ENCODE peak calls at places on chromosome 20, in seven cellular contexts. One of them, this sample, is unnamed.

GRCh38 chr20:59825563-59825920 is 107.9 kb downstream of the SYCP2 start:
- DNase-seq in GM03348: no peak
- DNase-seq in C1 segment of cervical spinal cord: no peak
- DNase-seq in CD8-positive, alpha-beta memory T cell: no peak
- DNase-seq in HCEC 1CT: no peak
- DNase-seq in NCI-H2081 treated with DMSO at 0.1 percent for 48 hours: no peak
- DNase-seq in activated effector memory CD4-positive, alpha-beta T cell treated with Interleukin-2 at 50 U/mL for 16 hours: no peak
- DNase-seq in this sample: no peak

GRCh38 chr20:20327756-20328155 is 40.1 kb upstream of the INSM1 start:
- DNase-seq in GM03348: no peak
- DNase-seq in C1 segment of cervical spinal cord: no peak
- DNase-seq in CD8-positive, alpha-beta memory T cell: no peak
- DNase-seq in HCEC 1CT: peak; percentile 53
- DNase-seq in NCI-H2081 treated with DMSO at 0.1 percent for 48 hours: no peak
- DNase-seq in activated effector memory CD4-positive, alpha-beta T cell treated with Interleukin-2 at 50 U/mL for 16 hours: no peak
- DNase-seq in this sample: no peak

GRCh38 chr20:53899351-53900167 is 170.8 kb downstream of the BCAS1 start:
- DNase-seq in GM03348: peak; percentile 55
- DNase-seq in C1 segment of cervical spinal cord: no peak
- DNase-seq in CD8-positive, alpha-beta memory T cell: peak; percentile 40
- DNase-seq in HCEC 1CT: peak; percentile 95
- DNase-seq in NCI-H2081 treated with DMSO at 0.1 percent for 48 hours: no peak
- DNase-seq in activated effector memory CD4-positive, alpha-beta T cell treated with Interleukin-2 at 50 U/mL for 16 hours: peak; percentile 68
- DNase-seq in this sample: peak; percentile 61

GRCh38 chr20:37313546-37314091 is 24.2 kb downstream of the MANBAL start:
- DNase-seq in GM03348: no peak
- DNase-seq in C1 segment of cervical spinal cord: no peak
- DNase-seq in CD8-positive, alpha-beta memory T cell: no peak
- DNase-seq in HCEC 1CT: no peak
- DNase-seq in NCI-H2081 treated with DMSO at 0.1 percent for 48 hours: no peak
- DNase-seq in activated effector memory CD4-positive, alpha-beta T cell treated with Interleukin-2 at 50 U/mL for 16 hours: no peak
- DNase-seq in this sample: no peak

GRCh38 chr20:611843-612185 is 1.7 kb upstream of the TCF15 start:
- DNase-seq in GM03348: no peak
- DNase-seq in C1 segment of cervical spinal cord: no peak
- DNase-seq in CD8-positive, alpha-beta memory T cell: no peak
- DNase-seq in HCEC 1CT: no peak
- DNase-seq in NCI-H2081 treated with DMSO at 0.1 percent for 48 hours: no peak
- DNase-seq in activated effector memory CD4-positive, alpha-beta T cell treated with Interleukin-2 at 50 U/mL for 16 hours: no peak
- DNase-seq in this sample: no peak

GRCh38 chr20:33569290-33570094 is 79.6 kb downstream of the CBFA2T2 start:
- DNase-seq in GM03348: no peak
- DNase-seq in C1 segment of cervical spinal cord: no peak
- DNase-seq in CD8-positive, alpha-beta memory T cell: no peak
- DNase-seq in HCEC 1CT: no peak
- DNase-seq in NCI-H2081 treated with DMSO at 0.1 percent for 48 hours: no peak
- DNase-seq in activated effector memory CD4-positive, alpha-beta T cell treated with Interleukin-2 at 50 U/mL for 16 hours: no peak
- DNase-seq in this sample: no peak

GRCh38 chr20:7520361-7520760 is 419.9 kb downstream of the HAO1 start:
- DNase-seq in GM03348: no peak
- DNase-seq in C1 segment of cervical spinal cord: no peak
- DNase-seq in CD8-positive, alpha-beta memory T cell: no peak
- DNase-seq in HCEC 1CT: peak; percentile 20
- DNase-seq in NCI-H2081 treated with DMSO at 0.1 percent for 48 hours: no peak
- DNase-seq in activated effector memory CD4-positive, alpha-beta T cell treated with Interleukin-2 at 50 U/mL for 16 hours: no peak
- DNase-seq in this sample: no peak

GRCh38 chr20:431012-431904 is 23.2 kb downstream of the RBCK1 start:
- DNase-seq in GM03348: peak; percentile 64
- DNase-seq in C1 segment of cervical spinal cord: peak; percentile 53
- DNase-seq in CD8-positive, alpha-beta memory T cell: no peak
- DNase-seq in HCEC 1CT: peak; percentile 70
- DNase-seq in NCI-H2081 treated with DMSO at 0.1 percent for 48 hours: peak; percentile 21
- DNase-seq in activated effector memory CD4-positive, alpha-beta T cell treated with Interleukin-2 at 50 U/mL for 16 hours: no peak
- DNase-seq in this sample: no peak

GRCh38 chr20:49320460-49320859 is 42.6 kb upstream of the ZNFX1 start:
- DNase-seq in GM03348: peak; percentile 67
- DNase-seq in C1 segment of cervical spinal cord: no peak
- DNase-seq in CD8-positive, alpha-beta memory T cell: no peak
- DNase-seq in HCEC 1CT: peak; percentile 31
- DNase-seq in NCI-H2081 treated with DMSO at 0.1 percent for 48 hours: no peak
- DNase-seq in activated effector memory CD4-positive, alpha-beta T cell treated with Interleukin-2 at 50 U/mL for 16 hours: no peak
- DNase-seq in this sample: no peak

GRCh38 chr20:32470025-32470861 is 112.1 kb downstream of the ASXL1 start:
- DNase-seq in GM03348: peak; percentile 46
- DNase-seq in C1 segment of cervical spinal cord: no peak
- DNase-seq in CD8-positive, alpha-beta memory T cell: no peak
- DNase-seq in HCEC 1CT: peak; percentile 37
- DNase-seq in NCI-H2081 treated with DMSO at 0.1 percent for 48 hours: no peak
- DNase-seq in activated effector memory CD4-positive, alpha-beta T cell treated with Interleukin-2 at 50 U/mL for 16 hours: no peak
- DNase-seq in this sample: no peak

GRCh38 chr20:6501061-6501460 is 266.4 kb upstream of the BMP2 start:
- DNase-seq in GM03348: no peak
- DNase-seq in C1 segment of cervical spinal cord: no peak
- DNase-seq in CD8-positive, alpha-beta memory T cell: no peak
- DNase-seq in HCEC 1CT: peak; percentile 85
- DNase-seq in NCI-H2081 treated with DMSO at 0.1 percent for 48 hours: no peak
- DNase-seq in activated effector memory CD4-positive, alpha-beta T cell treated with Interleukin-2 at 50 U/mL for 16 hours: no peak
- DNase-seq in this sample: no peak

GRCh38 chr20:9131841-9132240 is 63.0 kb downstream of the PLCB4 start:
- DNase-seq in GM03348: no peak
- DNase-seq in C1 segment of cervical spinal cord: no peak
- DNase-seq in CD8-positive, alpha-beta memory T cell: no peak
- DNase-seq in HCEC 1CT: no peak
- DNase-seq in NCI-H2081 treated with DMSO at 0.1 percent for 48 hours: no peak
- DNase-seq in activated effector memory CD4-positive, alpha-beta T cell treated with Interleukin-2 at 50 U/mL for 16 hours: no peak
- DNase-seq in this sample: no peak

GRCh38 chr20:51360451-51361230 is 181.9 kb downstream of the NFATC2 start:
- DNase-seq in GM03348: peak; percentile 89
- DNase-seq in C1 segment of cervical spinal cord: no peak
- DNase-seq in CD8-positive, alpha-beta memory T cell: no peak
- DNase-seq in HCEC 1CT: peak; percentile 100
- DNase-seq in NCI-H2081 treated with DMSO at 0.1 percent for 48 hours: no peak
- DNase-seq in activated effector memory CD4-positive, alpha-beta T cell treated with Interleukin-2 at 50 U/mL for 16 hours: no peak
- DNase-seq in this sample: no peak

GRCh38 chr20:18943542-18943941 is 130.0 kb downstream of the SCP2D1 start:
- DNase-seq in GM03348: no peak
- DNase-seq in C1 segment of cervical spinal cord: no peak
- DNase-seq in CD8-positive, alpha-beta memory T cell: no peak
- DNase-seq in HCEC 1CT: no peak
- DNase-seq in NCI-H2081 treated with DMSO at 0.1 percent for 48 hours: no peak
- DNase-seq in activated effector memory CD4-positive, alpha-beta T cell treated with Interleukin-2 at 50 U/mL for 16 hours: no peak
- DNase-seq in this sample: no peak

GRCh38 chr20:21513881-21514540 is at the start of gene NKX2-2:
- DNase-seq in GM03348: no peak
- DNase-seq in C1 segment of cervical spinal cord: peak; percentile 77
- DNase-seq in CD8-positive, alpha-beta memory T cell: no peak
- DNase-seq in HCEC 1CT: no peak
- DNase-seq in NCI-H2081 treated with DMSO at 0.1 percent for 48 hours: no peak
- DNase-seq in activated effector memory CD4-positive, alpha-beta T cell treated with Interleukin-2 at 50 U/mL for 16 hours: no peak
- DNase-seq in this sample: no peak

GRCh38 chr20:36544134-36545018 is 3.1 kb downstream of the MYL9 start:
- DNase-seq in GM03348: peak; percentile 85
- DNase-seq in C1 segment of cervical spinal cord: no peak
- DNase-seq in CD8-positive, alpha-beta memory T cell: no peak
- DNase-seq in HCEC 1CT: peak; percentile 70
- DNase-seq in NCI-H2081 treated with DMSO at 0.1 percent for 48 hours: no peak
- DNase-seq in activated effector memory CD4-positive, alpha-beta T cell treated with Interleukin-2 at 50 U/mL for 16 hours: no peak
- DNase-seq in this sample: no peak

GRCh38 chr20:14724036-14724435 is 386.6 kb upstream of the FLRT3 start:
- DNase-seq in GM03348: no peak
- DNase-seq in C1 segment of cervical spinal cord: no peak
- DNase-seq in CD8-positive, alpha-beta memory T cell: no peak
- DNase-seq in HCEC 1CT: no peak
- DNase-seq in NCI-H2081 treated with DMSO at 0.1 percent for 48 hours: no peak
- DNase-seq in activated effector memory CD4-positive, alpha-beta T cell treated with Interleukin-2 at 50 U/mL for 16 hours: no peak
- DNase-seq in this sample: no peak

GRCh38 chr20:25019381-25020155 is 27.0 kb upstream of the APMAP start:
- DNase-seq in GM03348: no peak
- DNase-seq in C1 segment of cervical spinal cord: no peak
- DNase-seq in CD8-positive, alpha-beta memory T cell: no peak
- DNase-seq in HCEC 1CT: no peak
- DNase-seq in NCI-H2081 treated with DMSO at 0.1 percent for 48 hours: no peak
- DNase-seq in activated effector memory CD4-positive, alpha-beta T cell treated with Interleukin-2 at 50 U/mL for 16 hours: no peak
- DNase-seq in this sample: no peak

GRCh38 chr20:32139947-32140346 is 30.4 kb downstream of the TM9SF4 start:
- DNase-seq in GM03348: no peak
- DNase-seq in C1 segment of cervical spinal cord: no peak
- DNase-seq in CD8-positive, alpha-beta memory T cell: no peak
- DNase-seq in HCEC 1CT: no peak
- DNase-seq in NCI-H2081 treated with DMSO at 0.1 percent for 48 hours: no peak
- DNase-seq in activated effector memory CD4-positive, alpha-beta T cell treated with Interleukin-2 at 50 U/mL for 16 hours: no peak
- DNase-seq in this sample: no peak

GRCh38 chr20:650954-651353 is 2.0 kb downstream of the SRXN1 start:
- DNase-seq in GM03348: no peak
- DNase-seq in C1 segment of cervical spinal cord: no peak
- DNase-seq in CD8-positive, alpha-beta memory T cell: no peak
- DNase-seq in HCEC 1CT: no peak
- DNase-seq in NCI-H2081 treated with DMSO at 0.1 percent for 48 hours: no peak
- DNase-seq in activated effector memory CD4-positive, alpha-beta T cell treated with Interleukin-2 at 50 U/mL for 16 hours: no peak
- DNase-seq in this sample: no peak

GRCh38 chr20:32390999-32391398 is 32.9 kb downstream of the ASXL1 start:
- DNase-seq in GM03348: no peak
- DNase-seq in C1 segment of cervical spinal cord: no peak
- DNase-seq in CD8-positive, alpha-beta memory T cell: no peak
- DNase-seq in HCEC 1CT: peak; percentile 36
- DNase-seq in NCI-H2081 treated with DMSO at 0.1 percent for 48 hours: no peak
- DNase-seq in activated effector memory CD4-positive, alpha-beta T cell treated with Interleukin-2 at 50 U/mL for 16 hours: no peak
- DNase-seq in this sample: no peak

GRCh38 chr20:32109392-32110172 is at the start of gene TM9SF4:
- DNase-seq in GM03348: peak; percentile 93
- DNase-seq in C1 segment of cervical spinal cord: peak; percentile 91
- DNase-seq in CD8-positive, alpha-beta memory T cell: peak; percentile 81
- DNase-seq in HCEC 1CT: peak; percentile 91
- DNase-seq in NCI-H2081 treated with DMSO at 0.1 percent for 48 hours: peak; percentile 82
- DNase-seq in activated effector memory CD4-positive, alpha-beta T cell treated with Interleukin-2 at 50 U/mL for 16 hours: peak; percentile 82
- DNase-seq in this sample: peak; percentile 92

GRCh38 chr20:14441201-14441600 is 103.8 kb upstream of the FLRT3 start:
- DNase-seq in GM03348: peak; percentile 16
- DNase-seq in C1 segment of cervical spinal cord: no peak
- DNase-seq in CD8-positive, alpha-beta memory T cell: no peak
- DNase-seq in HCEC 1CT: peak; percentile 71
- DNase-seq in NCI-H2081 treated with DMSO at 0.1 percent for 48 hours: no peak
- DNase-seq in activated effector memory CD4-positive, alpha-beta T cell treated with Interleukin-2 at 50 U/mL for 16 hours: no peak
- DNase-seq in this sample: no peak

GRCh38 chr20:32244150-32244823 is 33.2 kb upstream of the KIF3B start:
- DNase-seq in GM03348: no peak
- DNase-seq in C1 segment of cervical spinal cord: no peak
- DNase-seq in CD8-positive, alpha-beta memory T cell: no peak
- DNase-seq in HCEC 1CT: peak; percentile 10
- DNase-seq in NCI-H2081 treated with DMSO at 0.1 percent for 48 hours: no peak
- DNase-seq in activated effector memory CD4-positive, alpha-beta T cell treated with Interleukin-2 at 50 U/mL for 16 hours: no peak
- DNase-seq in this sample: no peak

GRCh38 chr20:4722993-4723392 is 1.3 kb downstream of the PRND start:
- DNase-seq in GM03348: no peak
- DNase-seq in C1 segment of cervical spinal cord: no peak
- DNase-seq in CD8-positive, alpha-beta memory T cell: no peak
- DNase-seq in HCEC 1CT: no peak
- DNase-seq in NCI-H2081 treated with DMSO at 0.1 percent for 48 hours: no peak
- DNase-seq in activated effector memory CD4-positive, alpha-beta T cell treated with Interleukin-2 at 50 U/mL for 16 hours: no peak
- DNase-seq in this sample: no peak

GRCh38 chr20:2741881-2742280 is 49.3 kb downstream of the EBF4 start:
- DNase-seq in GM03348: no peak
- DNase-seq in C1 segment of cervical spinal cord: no peak
- DNase-seq in CD8-positive, alpha-beta memory T cell: no peak
- DNase-seq in HCEC 1CT: no peak
- DNase-seq in NCI-H2081 treated with DMSO at 0.1 percent for 48 hours: no peak
- DNase-seq in activated effector memory CD4-positive, alpha-beta T cell treated with Interleukin-2 at 50 U/mL for 16 hours: no peak
- DNase-seq in this sample: no peak